ENCODE peak calls at places on chromosomes 12 and 14, in seven cellular contexts. One of them, this sample, is unnamed.

GRCh38 chr12:116431677-116432300 is 127.4 kb upstream of the MAP1LC3B2 start:
- DNase-seq in MG63: no peak
- DNase-seq in NCI-H748 treated with DMSO at 0.1 percent for 48 hours: no peak
- DNase-seq in thoracic aorta: no peak
- DNase-seq in A172: no peak
- DNase-seq in sigmoid colon: no peak
- DNase-seq in fibroblast of the conjunctiva: no peak
- DNase-seq in this sample: no peak

GRCh38 chr14:102378830-102379229 is 16.1 kb downstream of the TECPR2 start:
- DNase-seq in sigmoid colon: no peak
- DNase-seq in fibroblast of the conjunctiva: no peak
- DNase-seq in MG63: no peak
- DNase-seq in NCI-H748 treated with DMSO at 0.1 percent for 48 hours: no peak
- DNase-seq in thoracic aorta: no peak
- DNase-seq in A172: no peak
- DNase-seq in this sample: no peak

GRCh38 chr12:68559984-68560822 is 50.5 kb upstream of the RAP1B start:
- DNase-seq in thoracic aorta: no peak
- DNase-seq in NCI-H748 treated with DMSO at 0.1 percent for 48 hours: no peak
- DNase-seq in MG63: peak
- DNase-seq in A172: peak
- DNase-seq in sigmoid colon: peak
- DNase-seq in fibroblast of the conjunctiva: no peak
- DNase-seq in this sample: no peak

GRCh38 chr12:54683388-54683787 is 35.2 kb upstream of the DCD start:
- DNase-seq in NCI-H748 treated with DMSO at 0.1 percent for 48 hours: peak
- DNase-seq in A172: no peak
- DNase-seq in sigmoid colon: no peak
- DNase-seq in MG63: no peak
- DNase-seq in thoracic aorta: no peak
- DNase-seq in fibroblast of the conjunctiva: no peak
- DNase-seq in this sample: peak

GRCh38 chr14:96126339-96126770 is 78.3 kb upstream of the BDKRB2 start:
- DNase-seq in NCI-H748 treated with DMSO at 0.1 percent for 48 hours: no peak
- DNase-seq in A172: no peak
- DNase-seq in fibroblast of the conjunctiva: no peak
- DNase-seq in sigmoid colon: no peak
- DNase-seq in MG63: no peak
- DNase-seq in thoracic aorta: no peak
- DNase-seq in this sample: no peak

GRCh38 chr14:54355698-54356097 is 41.1 kb upstream of the CDKN3 start:
- DNase-seq in NCI-H748 treated with DMSO at 0.1 percent for 48 hours: no peak
- DNase-seq in thoracic aorta: no peak
- DNase-seq in A172: no peak
- DNase-seq in sigmoid colon: no peak
- DNase-seq in fibroblast of the conjunctiva: no peak
- DNase-seq in MG63: no peak
- DNase-seq in this sample: no peak

GRCh38 chr12:106747973-106748436 is 26.5 kb upstream of the RIC8B start:
- DNase-seq in A172: no peak
- DNase-seq in MG63: no peak
- DNase-seq in sigmoid colon: no peak
- DNase-seq in thoracic aorta: no peak
- DNase-seq in NCI-H748 treated with DMSO at 0.1 percent for 48 hours: no peak
- DNase-seq in fibroblast of the conjunctiva: no peak
- DNase-seq in this sample: no peak

GRCh38 chr12:122333142-122334087 is 67.1 kb upstream of the VPS33A start:
- DNase-seq in MG63: no peak
- DNase-seq in NCI-H748 treated with DMSO at 0.1 percent for 48 hours: no peak
- DNase-seq in sigmoid colon: no peak
- DNase-seq in thoracic aorta: no peak
- DNase-seq in A172: no peak
- DNase-seq in fibroblast of the conjunctiva: no peak
- DNase-seq in this sample: no peak

GRCh38 chr12:8077207-8077606 is 4.9 kb upstream of the NECAP1 start:
- DNase-seq in sigmoid colon: no peak
- DNase-seq in thoracic aorta: no peak
- DNase-seq in MG63: peak
- DNase-seq in A172: peak
- DNase-seq in fibroblast of the conjunctiva: peak
- DNase-seq in NCI-H748 treated with DMSO at 0.1 percent for 48 hours: no peak
- DNase-seq in this sample: no peak

GRCh38 chr14:89787525-89787924 is 167.0 kb downstream of the EFCAB11 start:
- DNase-seq in thoracic aorta: no peak
- DNase-seq in A172: no peak
- DNase-seq in NCI-H748 treated with DMSO at 0.1 percent for 48 hours: no peak
- DNase-seq in MG63: peak
- DNase-seq in sigmoid colon: no peak
- DNase-seq in fibroblast of the conjunctiva: no peak
- DNase-seq in this sample: no peak

GRCh38 chr14:93536945-93537344 is 106.2 kb downstream of the UNC79 start:
- DNase-seq in MG63: no peak
- DNase-seq in A172: no peak
- DNase-seq in fibroblast of the conjunctiva: no peak
- DNase-seq in thoracic aorta: no peak
- DNase-seq in sigmoid colon: no peak
- DNase-seq in NCI-H748 treated with DMSO at 0.1 percent for 48 hours: no peak
- DNase-seq in this sample: no peak

GRCh38 chr12:91926810-91927209 is 218.8 kb downstream of the BTG1 start:
- DNase-seq in A172: peak
- DNase-seq in MG63: no peak
- DNase-seq in thoracic aorta: no peak
- DNase-seq in fibroblast of the conjunctiva: no peak
- DNase-seq in sigmoid colon: no peak
- DNase-seq in NCI-H748 treated with DMSO at 0.1 percent for 48 hours: peak
- DNase-seq in this sample: peak

GRCh38 chr12:4943067-4943937 is 33.6 kb downstream of the KCNA1 start:
- DNase-seq in NCI-H748 treated with DMSO at 0.1 percent for 48 hours: no peak
- DNase-seq in A172: no peak
- DNase-seq in sigmoid colon: no peak
- DNase-seq in fibroblast of the conjunctiva: no peak
- DNase-seq in MG63: no peak
- DNase-seq in thoracic aorta: no peak
- DNase-seq in this sample: no peak

GRCh38 chr12:2649201-2650030 is 145.4 kb upstream of the FKBP4 start:
- DNase-seq in A172: no peak
- DNase-seq in sigmoid colon: peak
- DNase-seq in MG63: no peak
- DNase-seq in fibroblast of the conjunctiva: peak
- DNase-seq in NCI-H748 treated with DMSO at 0.1 percent for 48 hours: no peak
- DNase-seq in thoracic aorta: no peak
- DNase-seq in this sample: no peak

GRCh38 chr12:131129839-131130238 is 176.1 kb downstream of the ADGRD1 start:
- DNase-seq in thoracic aorta: no peak
- DNase-seq in A172: peak
- DNase-seq in MG63: peak
- DNase-seq in fibroblast of the conjunctiva: no peak
- DNase-seq in NCI-H748 treated with DMSO at 0.1 percent for 48 hours: no peak
- DNase-seq in sigmoid colon: peak
- DNase-seq in this sample: no peak

GRCh38 chr12:116121453-116121871 is 156.0 kb downstream of the MED13L start:
- DNase-seq in thoracic aorta: no peak
- DNase-seq in fibroblast of the conjunctiva: no peak
- DNase-seq in A172: no peak
- DNase-seq in NCI-H748 treated with DMSO at 0.1 percent for 48 hours: no peak
- DNase-seq in MG63: no peak
- DNase-seq in sigmoid colon: no peak
- DNase-seq in this sample: peak

GRCh38 chr12:54292083-54292930 is 8.5 kb downstream of the NFE2 start:
- DNase-seq in sigmoid colon: no peak
- DNase-seq in fibroblast of the conjunctiva: no peak
- DNase-seq in NCI-H748 treated with DMSO at 0.1 percent for 48 hours: no peak
- DNase-seq in thoracic aorta: no peak
- DNase-seq in A172: no peak
- DNase-seq in MG63: no peak
- DNase-seq in this sample: no peak

GRCh38 chr12:46963977-46964376 is 115.4 kb upstream of the PCED1B start:
- DNase-seq in NCI-H748 treated with DMSO at 0.1 percent for 48 hours: no peak
- DNase-seq in fibroblast of the conjunctiva: peak
- DNase-seq in MG63: peak
- DNase-seq in A172: peak
- DNase-seq in thoracic aorta: no peak
- DNase-seq in sigmoid colon: no peak
- DNase-seq in this sample: no peak

GRCh38 chr14:56487761-56488160 is 91.8 kb upstream of the TMEM260 start:
- DNase-seq in A172: no peak
- DNase-seq in sigmoid colon: no peak
- DNase-seq in thoracic aorta: no peak
- DNase-seq in MG63: no peak
- DNase-seq in fibroblast of the conjunctiva: no peak
- DNase-seq in NCI-H748 treated with DMSO at 0.1 percent for 48 hours: no peak
- DNase-seq in this sample: no peak

GRCh38 chr12:93707836-93708235 is 30.7 kb downstream of the CRADD start:
- DNase-seq in NCI-H748 treated with DMSO at 0.1 percent for 48 hours: no peak
- DNase-seq in sigmoid colon: no peak
- DNase-seq in MG63: no peak
- DNase-seq in fibroblast of the conjunctiva: no peak
- DNase-seq in thoracic aorta: no peak
- DNase-seq in A172: peak
- DNase-seq in this sample: no peak

GRCh38 chr12:128743911-128744310 is 79.8 kb downstream of the SLC15A4 start:
- DNase-seq in MG63: no peak
- DNase-seq in NCI-H748 treated with DMSO at 0.1 percent for 48 hours: no peak
- DNase-seq in A172: no peak
- DNase-seq in fibroblast of the conjunctiva: no peak
- DNase-seq in thoracic aorta: no peak
- DNase-seq in sigmoid colon: no peak
- DNase-seq in this sample: no peak

GRCh38 chr12:131713349-131713748 is 2.5 kb downstream of the SFSWAP start:
- DNase-seq in A172: no peak
- DNase-seq in sigmoid colon: no peak
- DNase-seq in thoracic aorta: no peak
- DNase-seq in fibroblast of the conjunctiva: no peak
- DNase-seq in MG63: no peak
- DNase-seq in NCI-H748 treated with DMSO at 0.1 percent for 48 hours: no peak
- DNase-seq in this sample: no peak

GRCh38 chr12:115866909-115867525 is 410.5 kb downstream of the MED13L start:
- DNase-seq in sigmoid colon: no peak
- DNase-seq in fibroblast of the conjunctiva: no peak
- DNase-seq in NCI-H748 treated with DMSO at 0.1 percent for 48 hours: no peak
- DNase-seq in A172: no peak
- DNase-seq in thoracic aorta: no peak
- DNase-seq in MG63: no peak
- DNase-seq in this sample: no peak

GRCh38 chr14:68730367-68730766 is 62.5 kb downstream of the ZFP36L1 start:
- DNase-seq in NCI-H748 treated with DMSO at 0.1 percent for 48 hours: no peak
- DNase-seq in A172: no peak
- DNase-seq in thoracic aorta: no peak
- DNase-seq in MG63: no peak
- DNase-seq in sigmoid colon: no peak
- DNase-seq in fibroblast of the conjunctiva: no peak
- DNase-seq in this sample: no peak

GRCh38 chr12:108315486-108316105 is 23.5 kb downstream of the CMKLR1 start:
- DNase-seq in MG63: no peak
- DNase-seq in A172: no peak
- DNase-seq in thoracic aorta: no peak
- DNase-seq in NCI-H748 treated with DMSO at 0.1 percent for 48 hours: no peak
- DNase-seq in sigmoid colon: no peak
- DNase-seq in fibroblast of the conjunctiva: no peak
- DNase-seq in this sample: no peak

GRCh38 chr12:124419292-124420040 is 124.6 kb downstream of the RFLNA start:
- DNase-seq in thoracic aorta: no peak
- DNase-seq in A172: no peak
- DNase-seq in sigmoid colon: no peak
- DNase-seq in MG63: no peak
- DNase-seq in fibroblast of the conjunctiva: no peak
- DNase-seq in NCI-H748 treated with DMSO at 0.1 percent for 48 hours: no peak
- DNase-seq in this sample: no peak

GRCh38 chr14:96917442-96917963 is 120.3 kb downstream of the VRK1 start:
- DNase-seq in A172: no peak
- DNase-seq in MG63: no peak
- DNase-seq in fibroblast of the conjunctiva: no peak
- DNase-seq in sigmoid colon: no peak
- DNase-seq in thoracic aorta: no peak
- DNase-seq in NCI-H748 treated with DMSO at 0.1 percent for 48 hours: no peak
- DNase-seq in this sample: no peak

GRCh38 chr14:103527408-103528157 is 1.4 kb upstream of the TRMT61A start:
- DNase-seq in fibroblast of the conjunctiva: no peak
- DNase-seq in NCI-H748 treated with DMSO at 0.1 percent for 48 hours: no peak
- DNase-seq in A172: no peak
- DNase-seq in thoracic aorta: no peak
- DNase-seq in sigmoid colon: no peak
- DNase-seq in MG63: no peak
- DNase-seq in this sample: no peak

GRCh38 chr14:99809376-99809775 is 16.2 kb downstream of the EML1 start:
- DNase-seq in thoracic aorta: peak
- DNase-seq in NCI-H748 treated with DMSO at 0.1 percent for 48 hours: no peak
- DNase-seq in MG63: peak
- DNase-seq in sigmoid colon: peak
- DNase-seq in fibroblast of the conjunctiva: peak
- DNase-seq in A172: no peak
- DNase-seq in this sample: no peak

GRCh38 chr14:99969673-99970322 is 95.4 kb upstream of the EVL start:
- DNase-seq in fibroblast of the conjunctiva: no peak
- DNase-seq in MG63: no peak
- DNase-seq in A172: no peak
- DNase-seq in thoracic aorta: no peak
- DNase-seq in sigmoid colon: no peak
- DNase-seq in NCI-H748 treated with DMSO at 0.1 percent for 48 hours: no peak
- DNase-seq in this sample: no peak

GRCh38 chr14:75283162-75283883 is 4.7 kb downstream of the FOS start:
- DNase-seq in fibroblast of the conjunctiva: no peak
- DNase-seq in NCI-H748 treated with DMSO at 0.1 percent for 48 hours: no peak
- DNase-seq in thoracic aorta: no peak
- DNase-seq in A172: no peak
- DNase-seq in MG63: no peak
- DNase-seq in sigmoid colon: peak
- DNase-seq in this sample: no peak

GRCh38 chr14:32711103-32711680 is 227.5 kb upstream of the NPAS3 start:
- DNase-seq in thoracic aorta: no peak
- DNase-seq in sigmoid colon: no peak
- DNase-seq in fibroblast of the conjunctiva: peak
- DNase-seq in NCI-H748 treated with DMSO at 0.1 percent for 48 hours: peak
- DNase-seq in A172: peak
- DNase-seq in MG63: no peak
- DNase-seq in this sample: peak

GRCh38 chr14:85531594-85532391 is 1.8 kb downstream of the FLRT2 start:
- DNase-seq in MG63: peak
- DNase-seq in thoracic aorta: no peak
- DNase-seq in sigmoid colon: peak
- DNase-seq in fibroblast of the conjunctiva: peak
- DNase-seq in NCI-H748 treated with DMSO at 0.1 percent for 48 hours: peak
- DNase-seq in A172: peak
- DNase-seq in this sample: no peak

GRCh38 chr12:106743270-106743988 is 31.1 kb upstream of the RIC8B start:
- DNase-seq in sigmoid colon: no peak
- DNase-seq in A172: no peak
- DNase-seq in NCI-H748 treated with DMSO at 0.1 percent for 48 hours: no peak
- DNase-seq in fibroblast of the conjunctiva: no peak
- DNase-seq in thoracic aorta: no peak
- DNase-seq in MG63: no peak
- DNase-seq in this sample: no peak

GRCh38 chr14:63542231-63542999 is 762 bp downstream of the PPP2R5E start:
- DNase-seq in fibroblast of the conjunctiva: no peak
- DNase-seq in A172: peak
- DNase-seq in NCI-H748 treated with DMSO at 0.1 percent for 48 hours: peak
- DNase-seq in MG63: no peak
- DNase-seq in sigmoid colon: no peak
- DNase-seq in thoracic aorta: no peak
- DNase-seq in this sample: no peak

This sample was measured in NCI-H1417 treated with DMSO at 0.1 percent for 48 hours.